ENCODE peak calls at places on chromosomes 4 and X, in nine cellular contexts. R, F, L, G, C, A, D, T and S are unnamed samples.

GRCh38 chrX:38327007-38327774 is at the start of gene RPGR:
- DNase-seq in R (peak; percentile 94), F (peak; percentile 89), L (peak; percentile 86), G (peak; percentile 94), C (peak; percentile 93), A (peak; percentile 94), D (peak; percentile 92), T (peak; percentile 92), S (peak; percentile 98)

GRCh38 chr4:74370912-74371311 is 6.0 kb downstream of the EREG start:
- DNase-seq in R (no peak), F (peak; percentile 31), L (no peak), G (no peak), C (peak; percentile 65), A (no peak), D (peak; percentile 74), T (peak; percentile 38), S (no peak)

GRCh38 chr4:15811703-15812325 is 33.7 kb downstream of the CD38 start:
- DNase-seq in R (no peak), F (no peak), L (no peak), G (no peak), C (no peak), A (no peak), D (no peak), T (no peak), S (no peak)

GRCh38 chr4:149553959-149554520 is 261.6 kb downstream of the IQCM start:
- DNase-seq in R (no peak), F (no peak), L (no peak), G (no peak), C (no peak), A (no peak), D (no peak), T (no peak), S (no peak)

GRCh38 chr4:157918036-157918832 is 254.6 kb downstream of the GASK1B start:
- DNase-seq in R (no peak), F (no peak), L (no peak), G (no peak), C (no peak), A (no peak), D (no peak), T (no peak), S (no peak)

GRCh38 chr4:168384437-168385141 is 66.0 kb upstream of the DDX60 start:
- DNase-seq in R (no peak), F (no peak), L (no peak), G (no peak), C (peak; percentile 50), A (no peak), D (peak; percentile 11), T (no peak), S (no peak)

GRCh38 chrX:118644378-118644777 is 83.0 kb upstream of the IL13RA1 start:
- DNase-seq in R (no peak), F (no peak), L (no peak), G (no peak), C (peak; percentile 46), A (peak; percentile 3), D (peak; percentile 44), T (no peak), S (no peak)

GRCh38 chrX:37786666-37787337 is 6.9 kb downstream of the CYBB start:
- DNase-seq in R (no peak), F (no peak), L (no peak), G (no peak), C (no peak), A (no peak), D (no peak), T (no peak), S (no peak)

GRCh38 chr4:6271701-6272465 is 2.2 kb downstream of the WFS1 start:
- DNase-seq in R (peak; percentile 49), F (no peak), L (peak; percentile 29), G (peak; percentile 59), C (no peak), A (peak; percentile 51), D (no peak), T (peak; percentile 82), S (peak; percentile 83)

GRCh38 chr4:108301583-108302256 is 133.0 kb upstream of the LEF1 start:
- DNase-seq in R (no peak), F (peak; percentile 14), L (no peak), G (no peak), C (peak; percentile 7), A (no peak), D (no peak), T (no peak), S (no peak)

GRCh38 chr4:107518076-107518475 is 202.0 kb downstream of the PAPSS1 start:
- DNase-seq in R (no peak), F (no peak), L (no peak), G (no peak), C (no peak), A (no peak), D (no peak), T (no peak), S (no peak)

GRCh38 chr4:13481569-13481968 is 2.6 kb downstream of the RAB28 start:
- DNase-seq in R (no peak), F (no peak), L (no peak), G (no peak), C (peak; percentile 30), A (no peak), D (peak; percentile 63), T (no peak), S (no peak)

GRCh38 chr4:170089743-170090666 is at the start of gene AADAT:
- DNase-seq in R (peak; percentile 76), F (no peak), L (peak; percentile 42), G (peak; percentile 96), C (peak; percentile 78), A (peak; percentile 74), D (peak; percentile 78), T (peak; percentile 82), S (peak; percentile 90)

GRCh38 chr4:170089274-170089742 is 448 bp downstream of the AADAT start:
- DNase-seq in R (peak; percentile 14), F (no peak), L (no peak), G (peak; percentile 50), C (peak; percentile 40), A (peak; percentile 10), D (peak; percentile 41), T (no peak), S (no peak)

GRCh38 chr4:170088686-170089085 is 1.1 kb downstream of the AADAT start:
- DNase-seq in R (no peak), F (no peak), L (no peak), G (no peak), C (no peak), A (no peak), D (no peak), T (no peak), S (no peak)

GRCh38 chr4:170091069-170091696 is 1.4 kb upstream of the AADAT start:
- DNase-seq in R (no peak), F (no peak), L (no peak), G (no peak), C (no peak), A (no peak), D (no peak), T (no peak), S (no peak)

GRCh38 chr4:170090667-170091052 is 904 bp upstream of the AADAT start:
- DNase-seq in R (no peak), F (no peak), L (no peak), G (no peak), C (no peak), A (no peak), D (no peak), T (no peak), S (no peak)
- H3K4me3 ChIP-seq in R (no peak overlapping the region), F (no peak overlapping the region), L (no peak overlapping the region), G (no peak overlapping the region), C (no peak overlapping the region), A (no peak overlapping the region), D (peak overlapping the region; percentile 66), T (no peak overlapping the region), S (peak overlapping the region; percentile 63)

GRCh38 chrX:41922694-41923171 is 621 bp downstream of the CASK start:
- DNase-seq in R (peak; percentile 23), F (peak; percentile 17), L (no peak), G (peak; percentile 46), C (peak; percentile 13), A (peak; percentile 4), D (no peak), T (no peak), S (peak; percentile 34)

GRCh38 chrX:41923257-41923924 is at the start of gene CASK:
- DNase-seq in R (peak; percentile 93), F (peak; percentile 84), L (peak; percentile 87), G (peak; percentile 94), C (peak; percentile 91), A (peak; percentile 91), D (peak; percentile 84), T (peak; percentile 90), S (peak; percentile 97)

GRCh38 chrX:41921492-41922124 is 1.7 kb downstream of the CASK start:
- DNase-seq in R (no peak), F (no peak), L (no peak), G (no peak), C (peak; percentile 72), A (no peak), D (peak; percentile 64), T (no peak), S (no peak)

GRCh38 chrX:41923925-41924693 is 755 bp upstream of the CASK start:
- DNase-seq in R (peak; percentile 25), F (peak; percentile 19), L (no peak), G (peak; percentile 43), C (peak; percentile 34), A (peak; percentile 3), D (peak; percentile 21), T (no peak), S (no peak)

DNA sequence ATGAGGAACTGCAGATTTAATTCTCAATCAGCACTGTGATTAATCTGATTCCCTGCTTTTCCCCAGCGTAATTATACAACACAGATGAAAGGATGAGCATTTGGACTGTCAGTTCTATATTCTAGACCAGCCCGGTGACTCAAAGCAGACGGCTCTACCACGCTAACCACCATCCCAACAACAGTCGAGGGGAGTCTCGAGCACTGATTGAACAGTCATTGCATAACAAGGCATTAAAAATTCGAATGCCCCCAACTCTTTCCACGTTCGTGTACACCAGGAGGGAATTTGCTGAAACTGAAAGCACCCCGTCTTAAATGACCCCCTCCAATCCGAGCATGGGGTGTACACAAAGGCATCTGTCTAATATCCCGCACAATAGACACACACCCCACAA is 1.2 kb downstream of the CASK start:
- DNase-seq in R (no peak), F (no peak), L (no peak), G (peak; percentile 27), C (peak; percentile 40), A (no peak), D (peak; percentile 45), T (no peak), S (no peak)
- H3K4me3 ChIP-seq in R (no peak overlapping the region), F (peak overlapping the region; percentile 78), L (peak overlapping the region; percentile 35), G (peak overlapping the region; percentile 52), C (peak overlapping the region; percentile 80), A (peak overlapping the region; percentile 56), D (peak overlapping the region; percentile 57), T (peak overlapping the region; percentile 52), S (peak overlapping the region; percentile 64)

GRCh38 chr4:2393353-2394270 is 24.8 kb downstream of the ZFYVE28 start:
- DNase-seq in R (peak; percentile 51), F (peak; percentile 32), L (no peak), G (no peak), C (peak; percentile 29), A (no peak), D (no peak), T (no peak), S (peak; percentile 60)
- H3K4me3 ChIP-seq in R (no peak overlapping the region), F (no peak overlapping the region), L (no peak overlapping the region), G (no peak overlapping the region), C (peak overlapping the region; percentile 15), A (no peak overlapping the region), D (no peak overlapping the region), T (no peak overlapping the region), S (peak overlapping the region; percentile 23)

DNA sequence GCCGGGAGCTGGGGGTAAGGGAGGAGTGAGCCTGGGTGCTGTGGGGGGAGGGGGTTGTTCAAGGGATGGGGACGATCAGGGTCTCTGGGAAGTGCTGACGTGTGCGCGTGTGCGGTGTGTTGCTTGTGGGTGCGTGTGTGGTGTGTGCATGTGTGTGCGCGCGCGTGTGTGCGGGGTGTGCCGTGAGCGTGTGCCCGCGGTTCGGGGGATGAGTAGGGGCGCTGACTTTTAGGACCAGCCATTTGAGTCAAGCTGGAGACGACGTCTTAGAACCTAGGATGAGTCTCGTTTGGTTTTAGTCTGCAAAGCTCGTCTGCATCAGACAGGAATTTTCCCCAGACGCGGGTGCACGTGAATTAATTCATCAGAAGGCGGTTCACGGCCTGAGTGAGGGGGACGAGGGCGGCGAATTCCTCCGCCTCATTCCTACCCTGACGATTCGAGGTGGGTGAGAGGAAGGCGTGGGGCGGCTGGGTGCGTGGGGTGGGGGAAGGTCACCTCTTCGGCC is 950 bp upstream of the TMEM271 start:
- DNase-seq in R (no peak), F (no peak), L (no peak), G (no peak), C (no peak), A (no peak), D (no peak), T (no peak), S (no peak)
- H3K4me3 ChIP-seq in R (no peak overlapping the region), F (no peak overlapping the region), L (no peak overlapping the region), G (no peak overlapping the region), C (no peak overlapping the region), A (no peak overlapping the region), D (no peak overlapping the region), T (no peak overlapping the region), S (no peak overlapping the region)